ENCODE peak calls at places on chromosomes 12 and 14, in four cellular contexts. R is transverse colon, Y is fibroblast of mammary gland, L is IMR-90. B is an unnamed sample.

GRCh38 chr14:55117816-55118441 is 11.1 kb upstream of the LGALS3 start:
- DNase-seq in R (no peak), Y (peak), L (no peak), B (no peak)

GRCh38 chr14:68099348-68100045 is 279.9 kb downstream of the RAD51B start:
- DNase-seq in Y (no peak), L (no peak), R (no peak), B (peak)

GRCh38 chr14:99026471-99026870 is 245.5 kb downstream of the BCL11B start:
- DNase-seq in R (no peak), L (no peak), Y (no peak), B (no peak)

GRCh38 chr14:77302926-77303325 is 17.8 kb downstream of the POMT2 start:
- DNase-seq in Y (peak), L (peak), R (no peak), B (peak)

GRCh38 chr12:31804185-31804504 is 75.3 kb upstream of the AMN1 start:
- DNase-seq in Y (no peak), L (no peak), R (no peak), B (no peak)

GRCh38 chr12:93229494-93230310 is 148.0 kb upstream of the NUDT4 start:
- DNase-seq in L (peak), Y (peak), R (no peak), B (peak)

GRCh38 chr12:50985322-50985721 is 33.0 kb downstream of the HIGD1C start:
- DNase-seq in Y (peak), L (peak), R (no peak), B (peak)

GRCh38 chr14:32821989-32822653 is 116.6 kb upstream of the NPAS3 start:
- DNase-seq in Y (no peak), L (peak), R (no peak), B (peak)

GRCh38 chr12:131242741-131243496 is 289.2 kb downstream of the ADGRD1 start:
- DNase-seq in Y (peak), R (no peak), L (no peak), B (no peak)

GRCh38 chr12:57726884-57727757 is 11.4 kb downstream of the AGAP2 start:
- DNase-seq in R (peak), Y (peak), L (no peak), B (peak)

GRCh38 chr12:28611115-28611435 is 420.8 kb downstream of the CCDC91 start:
- DNase-seq in R (no peak), Y (peak), L (peak), B (peak)

GRCh38 chr12:65673732-65674131 is 150.6 kb upstream of the HMGA2 start:
- DNase-seq in Y (peak), R (no peak), L (peak), B (peak)
- TF ChIP-seq CTCF in Y (peak), R (peak), L (no peak), B (peak)

DNA sequence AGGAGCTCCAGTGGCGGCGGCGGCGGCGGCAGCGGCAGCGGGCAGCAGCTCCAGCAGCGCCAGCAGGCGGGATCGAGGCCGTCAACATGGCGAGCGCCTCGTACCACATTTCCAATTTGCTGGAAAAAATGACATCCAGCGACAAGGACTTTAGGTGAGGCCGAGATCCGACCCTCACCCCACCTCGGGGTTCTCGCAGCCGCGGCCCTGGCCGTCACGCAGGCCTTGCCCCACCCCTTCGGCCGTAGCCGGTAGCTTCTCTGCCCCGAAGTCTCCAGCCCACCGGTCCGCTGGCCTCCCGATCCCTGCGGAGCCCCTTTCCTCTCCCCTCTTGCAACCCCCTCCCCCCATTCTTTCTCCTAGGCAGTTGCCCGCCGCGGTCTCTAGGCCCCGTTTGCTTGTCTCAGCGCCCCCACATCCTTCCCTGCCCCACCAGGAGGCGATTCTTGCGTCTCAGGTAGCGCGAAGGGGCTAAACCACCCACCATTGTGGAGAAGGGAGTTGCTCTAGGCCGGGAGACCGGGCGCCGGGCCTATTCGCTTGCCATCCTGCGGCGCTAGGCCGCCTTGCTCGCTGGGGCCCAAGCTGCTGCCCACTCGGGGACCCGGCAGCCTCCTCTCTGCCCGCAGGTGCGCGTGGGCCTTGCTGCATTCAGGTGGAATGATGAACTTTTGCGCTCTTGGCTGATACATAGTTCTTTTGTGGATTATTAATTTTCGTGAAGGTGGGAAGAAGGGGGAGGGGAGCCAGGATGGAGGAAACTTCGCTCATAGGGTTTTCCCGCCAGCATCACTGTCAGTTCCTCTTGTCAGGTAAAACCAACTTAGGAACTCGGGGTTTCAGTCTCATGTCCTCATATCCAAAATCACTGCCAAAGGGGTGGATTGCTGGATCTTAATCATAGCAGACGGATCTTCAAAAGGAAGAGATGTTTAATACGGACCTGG is 747 bp downstream of the CAND1 start:
- DNase-seq in Y (no peak), L (no peak), R (peak), B (no peak)
- TF ChIP-seq CTCF in Y (no peak), L (no peak), R (peak), B (no peak)

GRCh38 chr12:41011939-41012338 is 176.2 kb upstream of the PDZRN4 start:
- DNase-seq in R (no peak), Y (no peak), L (no peak), B (no peak)
- TF ChIP-seq CTCF in R (no peak), Y (peak), L (peak), B (no peak)

GRCh38 chr12:101570022-101570421 is 24.7 kb upstream of the MYBPC1 start:
- DNase-seq in R (no peak), L (peak), Y (peak), B (peak)
- TF ChIP-seq CTCF in R (peak), L (peak), Y (peak), B (peak)

GRCh38 chr12:116759783-116760581 is 21.9 kb downstream of the RNFT2 start:
- DNase-seq in Y (no peak), L (no peak), R (peak), B (no peak)
- TF ChIP-seq CTCF in Y (no peak), L (no peak), R (no peak), B (no peak)

DNA sequence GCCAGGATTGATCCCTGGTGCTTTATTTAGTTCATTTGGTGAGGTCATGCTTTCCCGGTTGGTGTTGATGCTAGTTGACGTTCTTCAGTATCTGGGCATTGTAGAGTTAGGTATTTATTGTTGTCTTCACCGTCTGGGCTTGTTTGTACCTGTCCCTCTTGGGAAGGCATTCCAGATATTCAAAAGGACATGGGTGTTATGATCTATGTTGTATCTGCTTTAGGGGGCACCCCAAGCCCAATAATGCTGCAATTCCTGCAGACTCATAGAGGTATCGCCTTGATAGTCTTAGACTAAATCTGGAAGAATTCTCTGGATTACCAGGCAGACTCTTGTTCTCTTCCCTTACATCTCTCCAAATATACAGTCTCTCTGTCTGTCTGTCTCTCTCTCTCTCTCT is 42.1 kb downstream of the AK7 start:
- DNase-seq in L (no peak), R (no peak), Y (no peak), B (no peak)
- TF ChIP-seq CTCF in L (no peak), R (no peak), Y (no peak), B (no peak)

GRCh38 chr14:72500234-72500838 is 393.6 kb downstream of the DPF3 start:
- DNase-seq in R (no peak), Y (peak), L (no peak), B (no peak)
- TF ChIP-seq CTCF in R (no peak), Y (no peak), L (no peak), B (no peak)

DNA sequence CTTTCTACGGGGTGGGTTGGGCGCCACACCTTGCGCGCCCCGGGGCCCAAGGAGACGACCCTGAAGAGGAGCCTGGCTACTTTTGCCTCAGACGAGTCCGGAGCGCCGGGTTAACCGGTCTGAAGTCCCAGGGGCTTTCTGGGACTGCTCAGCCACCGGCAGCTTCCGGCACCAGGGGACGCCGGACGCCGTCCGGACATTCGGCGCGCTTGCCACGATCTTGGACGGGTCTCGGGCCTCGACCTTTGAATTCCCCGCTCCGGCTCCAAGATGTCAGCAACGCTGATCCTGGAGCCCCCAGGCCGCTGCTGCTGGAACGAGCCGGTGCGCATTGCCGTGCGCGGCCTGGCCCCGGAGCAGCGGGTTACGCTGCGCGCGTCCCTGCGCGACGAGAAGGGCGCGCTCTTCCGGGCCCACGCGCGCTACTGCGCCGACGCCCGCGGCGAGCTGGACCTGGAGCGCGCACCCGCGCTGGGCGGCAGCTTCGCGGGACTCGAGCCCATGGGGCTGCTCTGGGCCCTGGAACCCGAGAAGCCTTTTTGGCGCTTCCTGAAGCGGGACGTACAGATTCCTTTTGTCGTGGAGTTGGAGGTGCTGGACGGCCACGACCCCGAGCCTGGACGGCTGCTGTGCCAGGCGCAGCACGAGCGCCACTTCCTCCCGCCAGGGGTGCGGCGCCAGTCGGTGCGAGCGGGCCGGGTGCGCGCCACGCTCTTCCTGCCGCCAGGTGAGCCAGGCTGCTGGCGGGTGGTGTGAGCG is at the start of gene ACOT4:
- DNase-seq in Y (no peak), L (peak), R (peak), B (peak)
- TF ChIP-seq CTCF in Y (no peak), L (no peak), R (peak), B (no peak)

DNA sequence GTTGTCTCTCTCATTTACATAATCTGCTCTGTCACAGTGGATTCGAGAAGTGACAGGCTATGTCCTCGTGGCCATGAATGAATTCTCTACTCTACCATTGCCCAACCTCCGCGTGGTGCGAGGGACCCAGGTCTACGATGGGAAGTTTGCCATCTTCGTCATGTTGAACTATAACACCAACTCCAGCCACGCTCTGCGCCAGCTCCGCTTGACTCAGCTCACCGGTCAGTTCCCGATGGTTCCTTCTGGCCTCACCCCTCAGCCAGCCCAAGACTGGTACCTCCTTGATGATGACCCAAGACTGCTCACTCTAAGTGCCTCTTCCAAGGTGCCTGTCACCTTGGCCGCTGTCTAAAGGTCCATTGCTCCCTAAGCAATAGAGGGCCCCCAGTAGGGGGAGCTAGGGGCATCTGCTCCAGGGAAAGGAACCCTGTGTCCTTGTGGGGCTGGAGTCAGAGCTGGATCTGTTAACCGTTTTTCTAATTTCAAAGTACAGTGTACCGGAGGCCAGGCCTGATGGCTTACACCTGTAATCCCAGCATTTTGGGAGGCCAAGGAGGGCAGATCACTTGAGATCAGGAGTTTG is 5.1 kb downstream of the ERBB3 start:
- DNase-seq in L (no peak), Y (peak), R (peak), B (no peak)
- TF ChIP-seq CTCF in L (peak), Y (peak), R (peak), B (peak)

B was measured in astrocyte of the spinal cord.